ENCODE peak calls at places on chromosome 6, in six cellular contexts. L, F, Y, R, I and Q are unnamed samples.

GRCh38 chr6:95923518-95923917 is 92.3 kb upstream of the FUT9 start:
- DNase-seq in L (no peak), F (no peak), Y (peak; percentile 18), R (no peak), I (peak; percentile 44), Q (no peak)

GRCh38 chr6:84752118-84752850 is 12.1 kb downstream of the TBX18 start:
- DNase-seq in L (no peak), F (peak; percentile 57), Y (no peak), R (peak; percentile 92), I (no peak), Q (no peak)

GRCh38 chr6:112443666-112444065 is 96.5 kb downstream of the RFPL4B start:
- DNase-seq in L (no peak), F (peak; percentile 64), Y (no peak), R (peak; percentile 91), I (no peak), Q (no peak)

GRCh38 chr6:141105481-141105880 is 1027.2 kb upstream of the GJE1 start:
- DNase-seq in L (no peak), F (peak; percentile 73), Y (no peak), R (peak; percentile 89), I (peak; percentile 70), Q (no peak)

GRCh38 chr6:144659202-144659731 is 374.1 kb downstream of the UTRN start:
- DNase-seq in L (no peak), F (peak; percentile 60), Y (peak; percentile 19), R (peak; percentile 94), I (peak; percentile 48), Q (no peak)

GRCh38 chr6:66082914-66083313 is 375.9 kb upstream of the EYS start:
- DNase-seq in L (no peak), F (no peak), Y (no peak), R (no peak), I (no peak), Q (no peak)

GRCh38 chr6:4055420-4056041 is 23.4 kb downstream of the FAM217A start:
- DNase-seq in L (no peak), F (peak; percentile 86), Y (no peak), R (peak; percentile 91), I (no peak), Q (no peak)

GRCh38 chr6:36666726-36667591 is 11.6 kb upstream of the CDKN1A start:
- DNase-seq in L (no peak), F (peak; percentile 96), Y (peak; percentile 26), R (peak; percentile 97), I (peak; percentile 79), Q (no peak)

GRCh38 chr6:56706981-56707726 is 64.5 kb upstream of the DST start:
- DNase-seq in L (no peak), F (no peak), Y (no peak), R (no peak), I (no peak), Q (no peak)

GRCh38 chr6:64186562-64186961 is 551.0 kb downstream of the PHF3 start:
- DNase-seq in L (no peak), F (no peak), Y (no peak), R (no peak), I (no peak), Q (no peak)

GRCh38 chr6:54860132-54860531 is 13.6 kb downstream of the FAM83B start:
- DNase-seq in L (no peak), F (no peak), Y (no peak), R (peak; percentile 21), I (no peak), Q (no peak)

GRCh38 chr6:157661652-157662051 is 161.4 kb upstream of the SNX9 start:
- DNase-seq in L (no peak), F (no peak), Y (no peak), R (no peak), I (no peak), Q (no peak)

GRCh38 chr6:1757133-1757532 is 147.4 kb downstream of the FOXC1 start:
- DNase-seq in L (no peak), F (no peak), Y (no peak), R (no peak), I (no peak), Q (no peak)

GRCh38 chr6:14711056-14711703 is 534.7 kb upstream of the JARID2 start:
- DNase-seq in L (no peak), F (peak; percentile 93), Y (peak; percentile 41), R (peak; percentile 91), I (peak; percentile 55), Q (no peak)

GRCh38 chr6:108945686-108946158 is 97.5 kb downstream of the ARMC2 start:
- DNase-seq in L (no peak), F (peak; percentile 64), Y (no peak), R (peak; percentile 82), I (peak; percentile 51), Q (no peak)

GRCh38 chr6:157726892-157727628 is 96.0 kb upstream of the SNX9 start:
- DNase-seq in L (no peak), F (no peak), Y (no peak), R (no peak), I (no peak), Q (no peak)

GRCh38 chr6:163688971-163689370 is 274.5 kb downstream of the QKI start:
- DNase-seq in L (no peak), F (peak; percentile 60), Y (no peak), R (no peak), I (no peak), Q (no peak)

GRCh38 chr6:113414511-113414910 is 442.6 kb upstream of the MARCKS start:
- DNase-seq in L (no peak), F (peak; percentile 88), Y (no peak), R (peak; percentile 78), I (no peak), Q (no peak)

GRCh38 chr6:116115781-116116180 is 10.2 kb downstream of the COL10A1 start:
- DNase-seq in L (no peak), F (peak; percentile 19), Y (no peak), R (peak; percentile 45), I (no peak), Q (no peak)